ENCODE peak calls at places on chromosome 19, in nine cellular contexts. R is fibroblast of lung, B is psoas muscle, N is hepatocyte, G is heart left ventricle, F is left ventricle myocardium inferior, W is left lung, S is PC-3, E is PC-9. Z is an unnamed sample.

GRCh38 chr19:38869836-38870607 is 8.1 kb downstream of the RINL start:
- DNase-seq in G (peak; percentile 86), B (peak; percentile 89), S (no peak), N (peak; percentile 86), W (peak; percentile 97), R (peak; percentile 44), F (peak; percentile 89), E (no peak), Z (no peak)

GRCh38 chr19:11160119-11160768 is 4.7 kb upstream of the SPC24 start:
- DNase-seq in R (peak; percentile 83), F (no peak), G (no peak), S (no peak), E (peak; percentile 22), W (no peak), N (no peak), B (no peak), Z (no peak)

GRCh38 chr19:33689886-33690285 is 68.1 kb downstream of the CHST8 start:
- DNase-seq in R (no peak), G (no peak), B (no peak), S (no peak), E (no peak), W (peak; percentile 33), F (no peak), N (peak; percentile 17), Z (no peak)

GRCh38 chr19:55697069-55697440 is 22.0 kb downstream of the EPN1 start:
- DNase-seq in W (peak; percentile 34), G (no peak), R (no peak), F (no peak), N (no peak), S (no peak), E (no peak), B (no peak), Z (no peak)

GRCh38 chr19:42287017-42287825 is 14.7 kb upstream of the PRR19 start:
- DNase-seq in G (peak; percentile 30), F (no peak), E (no peak), S (no peak), B (no peak), N (no peak), R (no peak), W (no peak), Z (no peak)

GRCh38 chr19:2733930-2734588 is 5.8 kb downstream of the SLC39A3 start:
- DNase-seq in F (no peak), B (peak; percentile 34), R (no peak), E (no peak), S (no peak), W (no peak), G (no peak), N (no peak), Z (no peak)

GRCh38 chr19:51546107-51546649 is 14.7 kb upstream of the SIGLEC6 start:
- DNase-seq in W (no peak), R (no peak), F (no peak), N (no peak), E (no peak), S (no peak), G (no peak), B (no peak), Z (no peak)

GRCh38 chr19:21921691-21922180 is 85.8 kb upstream of the ZNF43 start:
- DNase-seq in B (no peak), S (no peak), R (no peak), W (no peak), G (no peak), N (no peak), E (no peak), F (no peak), Z (no peak)

GRCh38 chr19:28257396-28257795 is 955.6 kb downstream of the UQCRFS1 start:
- DNase-seq in F (no peak), G (no peak), R (no peak), N (no peak), W (no peak), S (no peak), B (no peak), E (no peak), Z (no peak)

GRCh38 chr19:39413269-39413902 is 917 bp downstream of the PLEKHG2 start:
- DNase-seq in E (peak; percentile 11), R (peak; percentile 66), N (peak; percentile 85), B (peak; percentile 87), F (peak; percentile 83), S (no peak), W (peak; percentile 86), G (peak; percentile 87), Z (peak; percentile 80)

GRCh38 chr19:36409841-36410240 is 8.6 kb downstream of the ZFP82 start:
- DNase-seq in W (no peak), G (no peak), S (no peak), N (peak; percentile 10), E (no peak), R (no peak), F (no peak), B (no peak), Z (no peak)
- H3K36me3 ChIP-seq in W (no peaks in the 10 kb centered on the region), G (peaks cover 50% of the 10 kb centered on the region), S (peaks cover 5% of the 10 kb centered on the region), N (peaks cover 13% of the 10 kb centered on the region), E (no peaks in the 10 kb centered on the region), R (peaks cover 6% of the 10 kb centered on the region), F (peaks cover 72% of the 10 kb centered on the region), B (peaks cover 54% of the 10 kb centered on the region), Z (peaks cover 65% of the 10 kb centered on the region)

GRCh38 chr19:17755533-17755885 is 4.2 kb downstream of the FCHO1 start:
- DNase-seq in E (no peak), G (no peak), S (no peak), R (no peak), B (no peak), N (no peak), W (no peak), F (no peak), Z (no peak)

GRCh38 chr19:17751912-17752273 is 616 bp downstream of the FCHO1 start:
- DNase-seq in R (no peak), E (no peak), B (no peak), N (no peak), W (no peak), G (no peak), S (no peak), F (no peak), Z (no peak)

GRCh38 chr19:17752865-17753639 is 1.8 kb downstream of the FCHO1 start:
- DNase-seq in R (no peak), F (no peak), W (no peak), G (no peak), E (no peak), B (no peak), N (no peak), S (no peak), Z (no peak)

GRCh38 chr19:17754634-17755532 is 3.6 kb downstream of the FCHO1 start:
- DNase-seq in S (no peak), N (no peak), R (no peak), W (no peak), B (no peak), E (no peak), G (no peak), F (no peak), Z (no peak)

DNA sequence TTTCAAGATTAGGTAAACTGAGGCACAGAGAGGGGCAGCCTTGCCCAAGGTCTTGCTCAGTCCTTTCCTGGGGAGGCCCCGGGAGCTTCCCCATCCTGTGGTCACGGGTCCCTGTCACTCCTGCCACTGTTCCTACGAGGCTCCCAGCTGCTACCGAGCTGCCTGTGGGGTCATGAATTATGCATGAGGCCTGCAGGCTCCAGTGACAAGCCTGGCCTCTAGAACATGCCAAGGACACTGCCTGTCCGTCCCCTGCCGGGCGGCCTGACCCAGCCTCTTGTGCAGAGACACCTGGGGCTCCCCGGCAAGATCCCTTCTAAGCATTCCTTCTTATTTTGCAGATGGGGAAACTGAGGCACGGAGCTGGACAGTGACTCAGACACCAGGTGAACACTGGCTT is 2.7 kb downstream of the FCHO1 start:
- DNase-seq in F (no peak), N (no peak), W (no peak), S (no peak), B (no peak), G (no peak), R (no peak), E (no peak), Z (no peak)
- H3K27ac ChIP-seq in F (no peak overlapping the region), N (no peak overlapping the region), W (no peak overlapping the region), S (no peak overlapping the region), B (no peak overlapping the region), G (no peak overlapping the region), R (no peak overlapping the region), E (no peak overlapping the region), Z (no peak overlapping the region)

GRCh38 chr19:48511321-48511731 is 309 bp downstream of the LMTK3 start:
- DNase-seq in E (no peak), B (no peak), F (no peak), W (no peak), R (no peak), N (no peak), G (no peak), S (no peak), Z (no peak)

GRCh38 chr19:48509467-48510194 is 2.0 kb downstream of the LMTK3 start:
- DNase-seq in N (no peak), E (no peak), F (no peak), G (no peak), B (no peak), R (no peak), S (no peak), W (no peak), Z (no peak)

GRCh38 chr19:48511800-48512503 is at the start of gene LMTK3:
- DNase-seq in N (no peak), R (peak; percentile 22), F (no peak), S (peak; percentile 28), G (no peak), W (no peak), B (no peak), E (no peak), Z (peak; percentile 58)

GRCh38 chr19:48508729-48509310 is 2.8 kb downstream of the LMTK3 start:
- DNase-seq in W (no peak), R (no peak), S (no peak), F (no peak), E (no peak), B (no peak), N (no peak), G (no peak), Z (no peak)

GRCh38 chr19:48510421-48511268 is 990 bp downstream of the LMTK3 start:
- DNase-seq in B (peak; percentile 81), E (peak; percentile 52), R (peak; percentile 52), W (no peak), S (peak; percentile 57), N (peak; percentile 78), F (peak; percentile 64), G (peak; percentile 79), Z (peak; percentile 71)
- H3K4me3 ChIP-seq in B (peak overlapping the region; percentile 41), E (no peak overlapping the region), R (no peak overlapping the region), W (no peak overlapping the region), S (peak overlapping the region; percentile 63), N (peak overlapping the region; percentile 28), F (peak overlapping the region; percentile 48), G (peak overlapping the region; percentile 17), Z (peak overlapping the region; percentile 46)

GRCh38 chr19:10158071-10158470 is 36.7 kb downstream of the DNMT1 start:
- DNase-seq in G (no peak), R (no peak), F (no peak), S (no peak), W (peak; percentile 37), E (no peak), B (no peak), N (no peak), Z (no peak)

GRCh38 chr19:10163557-10163956 is 31.2 kb downstream of the DNMT1 start:
- DNase-seq in G (no peak), W (peak; percentile 28), E (no peak), N (no peak), B (no peak), R (no peak), F (no peak), S (no peak), Z (no peak)

GRCh38 chr19:10159610-10160009 is 35.1 kb downstream of the DNMT1 start:
- DNase-seq in N (no peak), R (no peak), B (no peak), G (no peak), E (no peak), W (peak; percentile 62), S (no peak), F (no peak), Z (no peak)

GRCh38 chr19:10155834-10156233 is 36.1 kb upstream of the EIF3G start:
- DNase-seq in E (no peak), W (peak; percentile 10), G (no peak), N (no peak), F (no peak), S (peak; percentile 29), B (no peak), R (peak; percentile 8), Z (no peak)

GRCh38 chr19:10158485-10158884 is 36.3 kb downstream of the DNMT1 start:
- DNase-seq in E (no peak), F (no peak), R (no peak), G (no peak), B (no peak), W (peak; percentile 47), S (no peak), N (no peak), Z (no peak)
- H3K36me3 ChIP-seq in E (peaks cover 37% of the 10 kb centered on the region), F (peaks cover 100% of the 10 kb centered on the region), R (peaks cover 45% of the 10 kb centered on the region), G (peaks cover 100% of the 10 kb centered on the region), B (peaks cover 98% of the 10 kb centered on the region), W (no peaks in the 10 kb centered on the region), S (peaks cover 85% of the 10 kb centered on the region), N (no peaks in the 10 kb centered on the region), Z (peaks cover 99% of the 10 kb centered on the region)